ENCODE peak calls at places on chromosomes 1 and 21, in eight cellular contexts. S is IMR-90, R is upper lobe of left lung, P is breast epithelium, F is Peyer's patch, Z is A549, D is transverse colon, T is body of pancreas. W is an unnamed sample.
A peak's percentile ranks its signal among the peaks of the same experiment; 100 is the strongest.

GRCh38 chr1:185155600-185156320 is 993 bp downstream of the TRMT1L start:
- DNase-seq in S (peak; percentile 52), R (no peak), P (no peak), F (no peak), Z (no peak), D (no peak), T (no peak), W (no peak)

GRCh38 chr21:36260030-36260787 is 59.8 kb upstream of the MORC3 start:
- DNase-seq in S (peak; percentile 73), R (no peak), P (no peak), F (no peak), Z (peak; percentile 46), D (peak; percentile 41), T (peak; percentile 64), W (no peak)

GRCh38 chr1:5200006-5200405 is 545.6 kb downstream of the AJAP1 start:
- DNase-seq in S (no peak), R (no peak), P (no peak), F (no peak), Z (no peak), D (no peak), T (no peak), W (no peak)

GRCh38 chr1:159510223-159510530 is 25.6 kb downstream of the OR10J5 start:
- DNase-seq in S (no peak), R (no peak), P (no peak), F (no peak), Z (no peak), D (no peak), T (no peak), W (no peak)

GRCh38 chr1:94382163-94382562 is 36.0 kb upstream of the ABCD3 start:
- DNase-seq in S (no peak), R (peak; percentile 93), P (peak; percentile 61), F (no peak), Z (no peak), D (peak; percentile 48), T (peak; percentile 83), W (peak; percentile 31)

GRCh38 chr1:11486610-11487009 is 7.7 kb downstream of the DISP3 start:
- DNase-seq in S (no peak), R (no peak), P (no peak), F (no peak), Z (no peak), D (no peak), T (no peak), W (no peak)

GRCh38 chr1:88021529-88021928 is 662.5 kb upstream of the PKN2 start:
- DNase-seq in S (no peak), R (no peak), P (no peak), F (no peak), Z (no peak), D (no peak), T (no peak), W (no peak)

GRCh38 chr1:153617677-153618076 is 1.6 kb upstream of the S100A14 start:
- DNase-seq in S (no peak), R (peak; percentile 86), P (peak; percentile 66), F (no peak), Z (no peak), D (peak; percentile 94), T (peak; percentile 62), W (peak; percentile 87)

GRCh38 chr21:35559881-35560280 is 500.4 kb downstream of the SETD4 start:
- DNase-seq in S (peak; percentile 61), R (no peak), P (no peak), F (no peak), Z (no peak), D (no peak), T (no peak), W (no peak)

GRCh38 chr1:16074217-16074616 is 766 bp upstream of the FAM131C start:
- DNase-seq in S (no peak), R (no peak), P (no peak), F (no peak), Z (no peak), D (no peak), T (no peak), W (no peak)

GRCh38 chr1:26412180-26412840 is 1.7 kb downstream of the LIN28A start:
- DNase-seq in S (no peak), R (no peak), P (no peak), F (no peak), Z (no peak), D (no peak), T (no peak), W (no peak)

GRCh38 chr1:15150376-15150775 is 3.2 kb upstream of the TMEM51 start:
- DNase-seq in S (no peak), R (no peak), P (no peak), F (no peak), Z (no peak), D (no peak), T (no peak), W (no peak)

GRCh38 chr21:33993286-33994231 is 78.0 kb upstream of the ATP5PO start:
- DNase-seq in S (no peak), R (no peak), P (no peak), F (no peak), Z (no peak), D (no peak), T (no peak), W (no peak)

GRCh38 chr1:166685200-166685599 is 154.1 kb upstream of the POGK start:
- DNase-seq in S (no peak), R (no peak), P (no peak), F (no peak), Z (no peak), D (no peak), T (no peak), W (no peak)

GRCh38 chr21:45937721-45938452 is 43.7 kb upstream of the COL6A1 start:
- DNase-seq in S (no peak), R (no peak), P (no peak), F (no peak), Z (no peak), D (no peak), T (no peak), W (no peak)

GRCh38 chr1:18956189-18957135 is at the start of gene IFFO2:
- DNase-seq in S (peak; percentile 90), R (peak; percentile 98), P (peak; percentile 98), F (peak; percentile 99), Z (peak; percentile 92), D (peak; percentile 99), T (peak; percentile 99), W (peak; percentile 100)

GRCh38 chr1:165828103-165828558 is 717 bp downstream of the UCK2 start:
- DNase-seq in S (peak; percentile 30), R (no peak), P (no peak), F (peak; percentile 74), Z (peak; percentile 68), D (peak; percentile 53), T (peak; percentile 56), W (peak; percentile 60)

GRCh38 chr1:46673749-46674182 is 2.1 kb downstream of the TEX38 start:
- DNase-seq in S (peak; percentile 76), R (no peak), P (no peak), F (no peak), Z (no peak), D (no peak), T (no peak), W (no peak)

GRCh38 chr1:46670134-46670533 is 1.5 kb upstream of the TEX38 start:
- DNase-seq in S (no peak), R (no peak), P (no peak), F (no peak), Z (no peak), D (no peak), T (no peak), W (no peak)

GRCh38 chr1:46665983-46666382 is 2.2 kb downstream of the ATPAF1 start:
- DNase-seq in S (no peak), R (no peak), P (no peak), F (no peak), Z (no peak), D (no peak), T (no peak), W (no peak)

GRCh38 chr1:46671554-46671953 is at the start of gene TEX38:
- DNase-seq in S (no peak), R (no peak), P (no peak), F (no peak), Z (no peak), D (no peak), T (no peak), W (no peak)

GRCh38 chr1:46667782-46668760 is at the start of gene ATPAF1:
- DNase-seq in S (peak; percentile 57), R (peak; percentile 78), P (peak; percentile 57), F (peak; percentile 76), Z (peak; percentile 77), D (peak; percentile 73), T (peak; percentile 72), W (peak; percentile 77)
- TF ChIP-seq POLR2A in S (no peak), R (peak; percentile 44), P (no peak), F (peak; percentile 28), Z (peak; percentile 40), D (no peak), T (peak; percentile 38), W (peak; percentile 58)

GRCh38 chr1:114677691-114678090 is 7.8 kb upstream of the DENND2C start:
- DNase-seq in S (no peak), R (no peak), P (no peak), F (no peak), Z (no peak), D (no peak), T (no peak), W (no peak)
- H3K27ac ChIP-seq in S (no peak overlapping the region), R (no peak overlapping the region), P (no peak overlapping the region), F (no peak overlapping the region), Z (no peak overlapping the region), D (no peak overlapping the region), T (no peak overlapping the region), W (no peak overlapping the region)

DNA sequence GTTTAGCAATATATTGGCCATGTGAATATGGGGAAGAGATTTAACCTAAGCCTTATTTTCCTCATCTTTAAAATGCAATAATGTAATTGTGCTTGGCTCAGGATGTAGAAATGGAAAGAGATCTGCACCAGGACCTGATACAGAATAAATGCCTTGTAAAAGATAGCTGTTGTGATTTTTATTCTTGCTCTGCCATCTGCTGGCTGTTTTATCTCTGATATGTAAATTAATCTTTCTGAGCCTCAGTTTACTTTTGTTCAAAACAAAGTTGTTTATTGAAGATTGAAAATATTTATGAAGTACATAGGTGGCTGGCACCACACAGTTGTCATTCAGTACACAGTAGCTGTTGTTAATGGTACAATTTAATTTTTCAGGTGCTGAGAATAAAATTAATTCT is 21.9 kb downstream of the ZYG11B start:
- DNase-seq in S (no peak), R (no peak), P (no peak), F (no peak), Z (no peak), D (no peak), T (no peak), W (no peak)
- TF ChIP-seq CTCF in S (peak; percentile 33), R (no peak), P (no peak), F (no peak), Z (peak; percentile 42), D (peak; percentile 19), T (no peak), W (peak; percentile 38)

DNA sequence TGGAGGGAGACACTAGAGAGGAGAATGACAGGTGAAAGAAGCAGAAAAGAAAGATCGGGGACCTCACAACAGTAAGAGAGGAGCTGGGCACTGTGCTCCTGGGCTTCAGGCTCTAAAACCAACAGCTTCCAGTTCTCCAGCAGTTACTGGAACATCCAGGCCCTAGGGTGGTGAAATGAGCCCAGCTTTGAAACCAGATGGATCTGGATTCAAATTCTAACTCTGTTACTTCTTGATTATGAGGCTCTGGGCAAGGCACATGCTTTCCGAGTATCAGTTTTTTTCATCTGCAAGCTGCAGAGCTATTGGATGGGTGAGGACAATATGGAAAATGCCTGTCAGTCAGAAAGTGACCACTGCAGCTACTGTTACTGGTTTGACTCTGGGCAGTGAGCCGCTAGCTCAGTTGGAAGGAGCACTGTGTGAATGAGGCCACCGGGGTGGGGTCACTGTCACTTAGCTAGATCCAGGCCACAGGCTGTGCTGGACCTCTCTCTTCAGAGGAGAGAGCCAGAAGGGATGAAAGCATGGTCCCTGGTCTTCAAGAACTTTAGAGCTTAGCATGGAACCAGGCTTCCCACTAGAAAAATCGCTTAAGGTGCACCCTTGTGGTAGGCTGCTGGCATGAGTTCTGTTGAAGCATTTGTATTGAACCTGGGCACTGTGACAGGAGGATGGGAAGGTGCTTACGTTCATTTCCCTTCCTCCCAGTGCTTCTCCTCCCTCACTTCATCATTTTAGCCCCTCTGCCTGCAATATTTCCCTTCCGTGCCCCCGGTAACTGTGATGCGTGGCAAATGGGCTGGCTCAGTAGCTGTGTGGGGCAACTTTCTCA is 12.2 kb downstream of the PLEKHO1 start:
- DNase-seq in S (peak; percentile 49), R (no peak), P (no peak), F (no peak), Z (no peak), D (no peak), T (no peak), W (no peak)
- TF ChIP-seq POLR2A in S (peak; percentile 33), R (no peak), P (no peak), F (no peak), Z (no peak), D (no peak), T (no peak), W (no peak)